ENCODE peak calls at places on chromosomes 7 and 10, in six cellular contexts. I is colonic mucosa; S is psoas muscle; D is naive thymus-derived CD4-positive, alpha-beta T cell; G is tibial nerve; F is GM23338. Y is an unnamed sample.

GRCh38 chr7:79420464-79420863 is 33.0 kb downstream of the MAGI2 start:
- DNase-seq in I (no peak), S (no peak), D (no peak), G (peak; percentile 14), F (no peak), Y (no peak)

GRCh38 chr10:101857802-101858476 is 14.3 kb upstream of the KCNIP2 start:
- DNase-seq in I (no peak), S (no peak), D (no peak), G (no peak), F (no peak), Y (no peak)

GRCh38 chr7:151416921-151417320 is 7.1 kb upstream of the WDR86 start:
- DNase-seq in I (no peak), S (no peak), D (no peak), G (no peak), F (peak; percentile 2), Y (no peak)

GRCh38 chr10:86290933-86291615 is 75.5 kb downstream of the GRID1 start:
- DNase-seq in I (peak; percentile 7), S (no peak), D (peak; percentile 16), G (no peak), F (no peak), Y (no peak)

GRCh38 chr10:124267231-124267885 is 151.4 kb downstream of the OAT start:
- DNase-seq in I (no peak), S (no peak), D (no peak), G (no peak), F (no peak), Y (no peak)

GRCh38 chr10:3172446-3173172 is at the start of gene PITRM1:
- DNase-seq in I (peak; percentile 99), S (peak; percentile 99), D (peak; percentile 98), G (peak; percentile 97), F (peak; percentile 99), Y (peak; percentile 99)

GRCh38 chr10:73117976-73118743 is 7.9 kb downstream of the NUDT13 start:
- DNase-seq in I (no peak), S (no peak), D (no peak), G (no peak), F (no peak), Y (no peak)

GRCh38 chr10:77004917-77005564 is 632.6 kb downstream of the KCNMA1 start:
- DNase-seq in I (peak; percentile 33), S (no peak), D (no peak), G (peak; percentile 89), F (peak; percentile 89), Y (no peak)

GRCh38 chr10:18044976-18045720 is 93.4 kb downstream of the SLC39A12 start:
- DNase-seq in I (no peak), S (no peak), D (no peak), G (no peak), F (peak; percentile 44), Y (no peak)

GRCh38 chr10:4431114-4431862 is 394.7 kb upstream of the AKR1E2 start:
- DNase-seq in I (no peak), S (no peak), D (no peak), G (no peak), F (no peak), Y (no peak)

GRCh38 chr10:110977662-110978061 is 58.3 kb downstream of the SHOC2 start:
- DNase-seq in I (no peak), S (no peak), D (no peak), G (no peak), F (no peak), Y (no peak)

GRCh38 chr7:71120096-71120495 is 11.8 kb upstream of the GALNT17 start:
- DNase-seq in I (no peak), S (no peak), D (no peak), G (no peak), F (no peak), Y (no peak)

GRCh38 chr7:139730746-139731612 is 46.8 kb downstream of the HIPK2 start:
- DNase-seq in I (no peak), S (no peak), D (no peak), G (no peak), F (no peak), Y (no peak)

GRCh38 chr7:19772858-19773337 is 519 bp downstream of the TMEM196 start:
- DNase-seq in I (no peak), S (no peak), D (no peak), G (no peak), F (peak; percentile 87), Y (no peak)

GRCh38 chr10:79404231-79404609 is 41.2 kb downstream of the ZCCHC24 start:
- DNase-seq in I (no peak), S (peak; percentile 73), D (no peak), G (peak; percentile 78), F (peak; percentile 41), Y (no peak)

GRCh38 chr7:50303894-50304157 is 690 bp upstream of the IKZF1 start:
- DNase-seq in I (no peak), S (no peak), D (no peak), G (no peak), F (peak; percentile 51), Y (no peak)

GRCh38 chr10:112213098-112213823 is 29.7 kb upstream of the GPAM start:
- DNase-seq in I (no peak), S (no peak), D (no peak), G (no peak), F (no peak), Y (no peak)

GRCh38 chr10:112216151-112216550 is 32.6 kb upstream of the GPAM start:
- DNase-seq in I (no peak), S (no peak), D (no peak), G (no peak), F (no peak), Y (no peak)

GRCh38 chr10:112214335-112214941 is 30.9 kb upstream of the GPAM start:
- DNase-seq in I (no peak), S (no peak), D (no peak), G (no peak), F (no peak), Y (no peak)

GRCh38 chr10:112215342-112215774 is 31.8 kb upstream of the GPAM start:
- DNase-seq in I (no peak), S (peak; percentile 18), D (no peak), G (no peak), F (no peak), Y (no peak)

GRCh38 chr10:112213836-112214235 is 30.3 kb upstream of the GPAM start:
- DNase-seq in I (no peak), S (no peak), D (no peak), G (no peak), F (no peak), Y (no peak)
- H3K4me3 ChIP-seq in I (no peak overlapping the region), S (no peak overlapping the region), D (no peak overlapping the region), G (no peak overlapping the region), F (no peak overlapping the region), Y (no peak overlapping the region)

DNA sequence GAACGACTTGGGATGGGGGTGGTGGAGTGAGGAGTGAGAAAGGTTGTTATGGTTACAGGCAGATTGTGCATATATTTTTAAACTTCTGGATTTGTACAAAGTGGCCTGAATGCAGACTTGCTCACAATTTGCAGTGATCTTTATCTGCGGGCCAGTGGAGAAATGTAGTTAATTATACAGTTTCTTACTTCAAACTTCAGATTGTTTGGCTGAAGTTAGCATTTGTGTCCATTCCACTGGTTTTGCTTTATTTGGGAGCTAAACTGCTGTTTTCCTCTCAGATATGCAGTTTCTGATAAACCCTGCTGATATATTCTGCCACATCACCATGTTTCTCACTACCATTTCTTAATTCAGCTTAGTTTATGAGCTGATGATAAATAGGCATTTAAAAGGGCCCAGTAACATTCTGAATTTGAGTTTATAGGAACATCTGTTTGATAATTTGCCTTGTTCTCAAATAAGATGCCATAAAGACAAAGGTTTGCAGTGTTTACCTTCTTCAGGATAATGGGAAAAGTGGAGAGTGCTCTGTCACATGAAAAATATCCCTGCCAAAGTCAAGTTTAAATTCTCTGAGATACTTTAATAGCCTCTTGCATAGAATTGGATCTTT is 170.1 kb downstream of the ST7 start:
- DNase-seq in I (no peak), S (no peak), D (no peak), G (no peak), F (no peak), Y (no peak)
- H3K4me1 ChIP-seq in I (peaks cover 6% of the 10 kb centered on the region), S (peaks cover 26% of the 10 kb centered on the region), D (no peaks in the 10 kb centered on the region), G (peaks cover 35% of the 10 kb centered on the region), F (peaks cover 27% of the 10 kb centered on the region), Y (no peaks in the 10 kb centered on the region)

GRCh38 chr7:16644157-16644556 is 1.4 kb downstream of the ANKMY2 start:
- DNase-seq in I (no peak), S (no peak), D (no peak), G (no peak), F (no peak), Y (no peak)
- H3K27ac ChIP-seq in I (peak overlapping the region; percentile 91), S (peak overlapping the region; percentile 98), D (peak overlapping the region; percentile 76), G (no peak overlapping the region), F (no peak overlapping the region), Y (no peak overlapping the region)

GRCh38 chr7:149742075-149742701 is 31.2 kb downstream of the ZNF467 start:
- DNase-seq in I (peak; percentile 75), S (peak; percentile 65), D (peak; percentile 64), G (peak; percentile 55), F (peak; percentile 94), Y (peak; percentile 20)
- H3K4me3 ChIP-seq in I (peak overlapping the region; percentile 22), S (peak overlapping the region; percentile 67), D (peak overlapping the region; percentile 51), G (peak overlapping the region; percentile 38), F (peak overlapping the region; percentile 56), Y (no peak overlapping the region)

DNA sequence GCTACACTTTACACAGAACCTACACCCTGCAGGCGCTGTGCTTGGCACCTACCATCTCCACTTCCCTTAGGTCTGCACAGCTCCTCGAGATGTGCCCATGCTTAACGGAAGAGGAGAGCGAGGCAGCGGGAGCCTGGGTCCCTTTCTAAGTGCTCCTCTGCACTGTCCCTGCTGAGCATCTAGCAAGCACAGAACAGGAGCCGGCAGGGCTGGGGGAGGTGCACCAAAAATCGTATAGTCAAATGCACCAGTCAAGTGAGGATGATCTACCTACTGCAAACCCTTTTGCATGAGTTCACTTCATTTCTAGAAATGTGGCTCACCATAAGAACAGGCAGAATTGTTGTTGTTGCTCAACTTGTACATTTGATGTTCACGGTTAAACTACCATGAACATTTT is 267.7 kb downstream of the TNS3 start:
- DNase-seq in I (no peak), S (no peak), D (no peak), G (no peak), F (no peak), Y (no peak)
- H3K4me1 ChIP-seq in I (no peaks in the 10 kb centered on the region), S (peaks cover 24% of the 10 kb centered on the region), D (no peaks in the 10 kb centered on the region), G (peaks cover 80% of the 10 kb centered on the region), F (peaks cover 9% of the 10 kb centered on the region), Y (no peaks in the 10 kb centered on the region)

GRCh38 chr10:664893-665292 is 24.6 kb downstream of the DIP2C start:
- DNase-seq in I (no peak), S (no peak), D (no peak), G (no peak), F (no peak), Y (no peak)
- H3K27ac ChIP-seq in I (no peak overlapping the region), S (no peak overlapping the region), D (no peak overlapping the region), G (no peak overlapping the region), F (no peak overlapping the region), Y (no peak overlapping the region)

GRCh38 chr7:5589819-5590595 is 166.4 kb upstream of the TNRC18 start:
- DNase-seq in I (no peak), S (no peak), D (no peak), G (no peak), F (no peak), Y (no peak)
- H3K4me3 ChIP-seq in I (no peak overlapping the region), S (no peak overlapping the region), D (no peak overlapping the region), G (no peak overlapping the region), F (no peak overlapping the region), Y (no peak overlapping the region)

Y was measured in effector memory CD4-positive, alpha-beta T cell.